ENCODE peak calls at places on chromosomes 5 and 9, in four cellular contexts. R is AG20443, F is AG09319, T is HT1080. A is an unnamed sample.

GRCh38 chr5:8912106-8912505 is 633.8 kb downstream of the SEMA5A start:
- DNase-seq in R (no peak), F (no peak), T (peak; percentile 82), A (peak; percentile 71)

GRCh38 chr5:175572922-175573321 is 84.9 kb upstream of the HRH2 start:
- DNase-seq in R (no peak), F (no peak), T (peak; percentile 85), A (peak; percentile 44)

GRCh38 chr5:104223885-104224773 is 661.5 kb upstream of the NUDT12 start:
- DNase-seq in R (no peak), F (no peak), T (no peak), A (no peak)

GRCh38 chr5:127358782-127359181 is 68.2 kb downstream of the MEGF10 start:
- DNase-seq in R (peak; percentile 33), F (no peak), T (peak; percentile 27), A (no peak)

GRCh38 chr9:81557957-81558791 is 131.2 kb downstream of the TLE1 start:
- DNase-seq in R (peak; percentile 59), F (peak; percentile 94), T (no peak), A (peak; percentile 57)

GRCh38 chr5:124902097-124902821 is 155.8 kb upstream of the ZNF608 start:
- DNase-seq in R (no peak), F (no peak), T (peak; percentile 26), A (no peak)

GRCh38 chr9:107180206-107180605 is 102.9 kb upstream of the RAD23B start:
- DNase-seq in R (no peak), F (no peak), T (no peak), A (no peak)

GRCh38 chr9:70481471-70481870 is 67.0 kb upstream of the KLF9 start:
- DNase-seq in R (no peak), F (no peak), T (no peak), A (no peak)

GRCh38 chr5:53482717-53483638 is 2.5 kb downstream of the FST start:
- DNase-seq in R (peak; percentile 20), F (no peak), T (no peak), A (peak; percentile 59)

GRCh38 chr9:85741112-85741874 is 461 bp downstream of the AGTPBP1 start:
- DNase-seq in R (peak; percentile 23), F (no peak), T (peak; percentile 13), A (peak; percentile 32)

GRCh38 chr5:132661231-132662003 is 3.4 kb downstream of the IL13 start:
- DNase-seq in R (no peak), F (no peak), T (no peak), A (no peak)

GRCh38 chr5:43134019-43134418 is 13.3 kb downstream of the ZNF131 start:
- DNase-seq in R (no peak), F (no peak), T (no peak), A (no peak)

GRCh38 chr9:16708638-16709435 is 161.6 kb downstream of the BNC2 start:
- DNase-seq in R (no peak), F (no peak), T (no peak), A (no peak)

GRCh38 chr9:36802171-36802920 is 229.7 kb downstream of the MELK start:
- DNase-seq in R (peak; percentile 45), F (no peak), T (peak; percentile 34), A (no peak)

GRCh38 chr5:179892255-179892654 is 15.4 kb downstream of the TBC1D9B start:
- DNase-seq in R (no peak), F (no peak), T (no peak), A (no peak)

GRCh38 chr9:126157409-126157808 is 169.2 kb upstream of the MVB12B start:
- DNase-seq in R (peak; percentile 1), F (no peak), T (no peak), A (no peak)

GRCh38 chr5:4945296-4945695 is 194.8 kb upstream of the ADAMTS16 start:
- DNase-seq in R (no peak), F (no peak), T (no peak), A (no peak)

GRCh38 chr5:75051217-75051751 is 1.1 kb downstream of the GCNT4 start:
- DNase-seq in R (no peak), F (no peak), T (no peak), A (peak; percentile 18)

GRCh38 chr5:140141241-140141640 is 15.5 kb downstream of the IGIP start:
- DNase-seq in R (peak; percentile 57), F (peak; percentile 34), T (no peak), A (no peak)

GRCh38 chr9:5402217-5402616 is 35.5 kb downstream of the PLGRKT start:
- DNase-seq in R (no peak), F (no peak), T (peak; percentile 6), A (no peak)

GRCh38 chr9:5438301-5439162 is 807 bp upstream of the PLGRKT start:
- DNase-seq in R (peak; percentile 31), F (no peak), T (no peak), A (peak; percentile 63)

GRCh38 chr9:6779417-6780241 is 21.9 kb downstream of the KDM4C start:
- DNase-seq in R (no peak), F (no peak), T (no peak), A (no peak)

GRCh38 chr9:16656432-16657169 is 213.9 kb downstream of the BNC2 start:
- DNase-seq in R (no peak), F (no peak), T (no peak), A (no peak)

GRCh38 chr5:118354806-118355205 is 633.5 kb downstream of the DTWD2 start:
- DNase-seq in R (no peak), F (no peak), T (no peak), A (no peak)

GRCh38 chr9:136882109-136882946 is 4.0 kb upstream of the TRAF2 start:
- DNase-seq in R (peak; percentile 88), F (peak; percentile 48), T (peak; percentile 92), A (peak; percentile 96)

GRCh38 chr9:69173497-69173890 is 583 bp upstream of the TJP2 start:
- DNase-seq in R (no peak), F (no peak), T (peak; percentile 59), A (no peak)

GRCh38 chr5:1110930-1111726 is 735 bp downstream of the SLC12A7 start:
- DNase-seq in R (peak; percentile 53), F (no peak), T (no peak), A (no peak)

GRCh38 chr5:89437450-89438435 is 554.8 kb upstream of the MEF2C start:
- DNase-seq in R (no peak), F (no peak), T (peak; percentile 75), A (peak; percentile 14)

GRCh38 chr9:15423328-15423985 is 781 bp downstream of the SNAPC3 start:
- DNase-seq in R (peak; percentile 48), F (no peak), T (peak; percentile 11), A (peak; percentile 38)

GRCh38 chr5:84113246-84114118 is 271.2 kb downstream of the EDIL3 start:
- DNase-seq in R (no peak), F (no peak), T (peak; percentile 23), A (no peak)

GRCh38 chr5:155883966-155884555 is 442.9 kb upstream of the SGCD start:
- DNase-seq in R (peak; percentile 17), F (no peak), T (no peak), A (no peak)